ENCODE peak calls at places on chromosomes 3 and 15, in four cellular contexts. J is AG04450; K is MV-4-11; O is activated naive CD8-positive, alpha-beta T cell treated with anti-CD3 and anti-CD28 coated beads for 36 hours. E is an unnamed sample.

GRCh38 chr3:28907616-28908015 is 373.3 kb upstream of the RBMS3 start:
- DNase-seq in O (no peak), K (no peak), J (no peak), E (no peak)

GRCh38 chr15:71133734-71134464 is 18.6 kb downstream of the THSD4 start:
- DNase-seq in K (no peak), O (no peak), J (no peak), E (no peak)

GRCh38 chr3:46440531-46441294 is 24.0 kb downstream of the LTF start:
- DNase-seq in J (no peak), K (peak; percentile 90), O (peak; percentile 34), E (no peak)

GRCh38 chr3:40899286-40899712 is 300.0 kb upstream of the CTNNB1 start:
- DNase-seq in K (no peak), O (no peak), J (no peak), E (no peak)

GRCh38 chr15:91630090-91630489 is 223.4 kb upstream of the SLCO3A1 start:
- DNase-seq in O (no peak), K (no peak), J (no peak), E (no peak)

GRCh38 chr15:70902105-70902504 is 9.5 kb downstream of the LRRC49 start:
- DNase-seq in J (peak; percentile 65), O (no peak), K (peak; percentile 10), E (no peak)

GRCh38 chr15:91865903-91866302 is 12.4 kb downstream of the SLCO3A1 start:
- DNase-seq in J (no peak), O (no peak), K (no peak), E (no peak)

GRCh38 chr3:194121881-194122280 is 14.1 kb upstream of the HES1 start:
- DNase-seq in O (no peak), J (no peak), K (no peak), E (no peak)

GRCh38 chr3:81764665-81765064 is 3.2 kb upstream of the GBE1 start:
- DNase-seq in J (no peak), K (no peak), O (no peak), E (no peak)

GRCh38 chr15:59371458-59372351 is 966 bp downstream of the MYO1E start:
- DNase-seq in J (no peak), O (peak; percentile 42), K (no peak), E (peak; percentile 42)

GRCh38 chr3:14352002-14352627 is 50.3 kb upstream of the SLC6A6 start:
- DNase-seq in K (peak; percentile 25), O (no peak), J (no peak), E (no peak)

GRCh38 chr3:98846101-98846500 is 55.4 kb downstream of the DCBLD2 start:
- DNase-seq in K (no peak), J (no peak), O (no peak), E (no peak)

GRCh38 chr15:47731230-47731629 is 13.9 kb downstream of the SEMA6D start:
- DNase-seq in O (no peak), K (no peak), J (no peak), E (no peak)

GRCh38 chr15:55084673-55085072 is 112.1 kb downstream of the RSL24D1 start:
- DNase-seq in O (no peak), K (no peak), J (no peak), E (no peak)

E was measured in upper lobe of left lung.